ENCODE peak calls at places on chromosomes 6 and 20, in nine cellular contexts. I, C, S, Z, O, R, E, A and U are unnamed samples.

GRCh38 chr6:86966271-86966670 is 28.9 kb downstream of the HTR1E start:
- DNase-seq in I (no peak), Z (no peak), O (no peak), S (no peak), E (no peak), A (no peak), R (no peak), C (no peak), U (no peak)

GRCh38 chr6:44172759-44173500 is 14.3 kb downstream of the CAPN11 start:
- DNase-seq in A (peak; percentile 64), R (peak; percentile 81), E (peak; percentile 87), Z (peak; percentile 86), O (peak; percentile 77), I (peak; percentile 85), C (peak; percentile 62), S (no peak), U (peak; percentile 75)

GRCh38 chr6:41280658-41281057 is 5.8 kb downstream of the TREM1 start:
- DNase-seq in R (no peak), S (no peak), I (no peak), C (no peak), O (no peak), E (peak; percentile 42), Z (no peak), A (no peak), U (no peak)

GRCh38 chr20:61694666-61695065 is 371.0 kb downstream of the TAF4 start:
- DNase-seq in Z (no peak), C (no peak), S (no peak), R (no peak), O (no peak), A (no peak), I (no peak), E (no peak), U (no peak)

GRCh38 chr6:113586966-113587699 is 270.0 kb upstream of the MARCKS start:
- DNase-seq in O (no peak), I (no peak), Z (no peak), A (no peak), E (no peak), S (no peak), R (no peak), C (no peak), U (no peak)

GRCh38 chr20:8250539-8251200 is 118.6 kb downstream of the PLCB1 start:
- DNase-seq in A (no peak), C (peak; percentile 51), E (no peak), I (no peak), R (no peak), Z (no peak), S (no peak), O (no peak), U (no peak)

GRCh38 chr20:49278817-49279676 is 1.2 kb upstream of the ZNFX1 start:
- DNase-seq in E (peak; percentile 56), I (peak; percentile 39), Z (peak; percentile 31), C (peak; percentile 54), S (no peak), A (peak; percentile 27), R (no peak), O (no peak), U (peak; percentile 36)

GRCh38 chr20:36308986-36309385 is 2.8 kb downstream of the DLGAP4 start:
- DNase-seq in Z (no peak), O (no peak), E (no peak), I (no peak), S (no peak), C (no peak), A (no peak), R (no peak), U (no peak)

GRCh38 chr6:169884158-169884557 is 132.7 kb downstream of the ERMARD start:
- DNase-seq in E (no peak), S (no peak), O (no peak), R (no peak), A (no peak), Z (no peak), C (no peak), I (no peak), U (no peak)
- TF ChIP-seq CTCF in E (no peak), S (no peak), O (no peak), R (no peak), A (no peak), Z (no peak), C (no peak), I (no peak), U (no peak)

DNA sequence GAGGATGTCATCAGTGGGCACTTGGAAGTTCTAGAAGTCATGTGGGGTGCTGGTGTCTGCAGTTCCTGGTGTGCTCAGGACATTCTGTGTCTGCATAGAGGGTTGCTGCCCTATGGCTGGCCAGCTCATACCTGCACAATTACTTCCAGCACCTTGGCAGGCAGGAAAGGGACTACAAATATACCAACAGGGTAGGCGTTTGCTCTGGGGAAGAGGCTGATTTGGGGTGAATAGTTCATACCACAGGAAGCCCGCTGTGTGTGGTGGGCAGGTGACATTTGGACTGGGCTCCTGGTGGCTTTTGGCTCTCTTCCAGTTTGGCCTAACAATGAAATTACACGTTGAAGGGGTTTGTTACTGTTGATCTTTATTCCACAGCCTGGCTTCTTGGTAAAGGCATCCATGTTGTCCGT is 88.2 kb downstream of the RSPH3 start:
- DNase-seq in I (no peak), O (peak; percentile 43), C (no peak), E (no peak), A (no peak), Z (no peak), R (no peak), S (no peak), U (no peak)
- H3K4me3 ChIP-seq in I (no peak overlapping the region), O (no peak overlapping the region), C (no peak overlapping the region), E (no peak overlapping the region), A (no peak overlapping the region), Z (no peak overlapping the region), R (no peak overlapping the region), S (no peak overlapping the region), U (no peak overlapping the region)

GRCh38 chr20:23087587-23088275 is 1.6 kb upstream of the CD93 start:
- DNase-seq in E (peak; percentile 66), A (no peak), O (no peak), R (no peak), S (no peak), C (no peak), Z (no peak), I (no peak), U (no peak)
- TF ChIP-seq CTCF in E (no peak), A (no peak), O (no peak), R (no peak), S (no peak), C (no peak), Z (no peak), I (no peak), U (no peak)

GRCh38 chr6:157305676-157306653 is 17.4 kb downstream of the TMEM242 start:
- DNase-seq in O (no peak), C (no peak), I (no peak), R (no peak), E (no peak), S (no peak), A (no peak), Z (no peak), U (no peak)
- H3K4me3 ChIP-seq in O (no peak overlapping the region), C (no peak overlapping the region), I (no peak overlapping the region), R (no peak overlapping the region), E (no peak overlapping the region), S (no peak overlapping the region), A (no peak overlapping the region), Z (no peak overlapping the region), U (no peak overlapping the region)

GRCh38 chr6:30259140-30260035 is 46.2 kb upstream of the TRIM26 start:
- DNase-seq in S (no peak), O (peak; percentile 84), I (peak; percentile 76), A (peak; percentile 50), Z (peak; percentile 55), R (peak; percentile 68), C (peak; percentile 61), E (no peak), U (peak; percentile 72)
- TF ChIP-seq CTCF in S (peak; percentile 52), O (peak; percentile 27), I (peak; percentile 48), A (peak; percentile 33), Z (no peak), R (no peak), C (peak; percentile 29), E (no peak), U (peak; percentile 41)

DNA sequence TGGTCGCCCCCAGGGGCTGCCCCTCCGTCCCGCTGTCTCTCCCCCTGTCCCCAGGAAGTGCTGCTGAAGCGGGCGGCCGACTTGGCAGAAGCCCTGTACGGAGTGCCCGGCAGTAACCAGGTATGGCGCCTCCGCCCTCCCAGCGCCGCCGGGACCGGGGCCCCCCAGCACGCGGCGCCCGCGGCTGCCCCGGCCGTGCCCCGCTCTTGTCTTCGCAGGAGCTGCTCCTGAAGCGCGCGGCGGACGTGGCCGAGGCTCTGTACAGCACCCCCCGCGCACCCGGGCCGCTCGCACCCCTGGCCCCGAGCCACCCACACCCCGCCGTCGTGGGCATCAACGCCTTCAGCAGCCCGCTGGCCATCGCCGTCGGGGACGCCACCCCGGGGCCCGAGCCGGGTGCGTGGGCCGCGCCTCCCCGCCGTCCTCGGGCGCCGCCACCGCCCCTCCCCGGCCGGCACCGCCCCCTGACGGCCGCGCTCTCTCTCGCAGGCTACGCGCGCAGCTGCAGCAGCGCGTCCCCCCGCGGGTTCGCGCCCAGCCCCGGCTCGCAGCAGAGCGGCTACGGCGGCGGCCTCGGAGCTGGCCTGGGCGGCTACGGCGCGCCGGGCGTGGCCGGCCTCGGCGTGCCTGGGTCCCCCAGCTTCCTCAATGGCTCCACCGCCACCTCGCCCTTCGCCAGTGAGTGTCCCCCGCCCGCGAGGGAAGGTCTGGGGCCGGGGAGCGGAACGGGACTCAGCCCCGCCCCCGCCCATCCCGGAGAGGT is 48.4 kb downstream of the CPXM1 start:
- DNase-seq in C (peak; percentile 42), E (peak; percentile 53), Z (no peak), I (no peak), S (no peak), R (peak; percentile 52), A (peak; percentile 20), O (no peak), U (no peak)
- H3K4me3 ChIP-seq in C (peak overlapping the region; percentile 68), E (no peak overlapping the region), Z (no peak overlapping the region), I (peak overlapping the region; percentile 42), S (peak overlapping the region; percentile 54), R (peak overlapping the region; percentile 40), A (peak overlapping the region; percentile 74), O (peak overlapping the region; percentile 14), U (peak overlapping the region; percentile 35)

DNA sequence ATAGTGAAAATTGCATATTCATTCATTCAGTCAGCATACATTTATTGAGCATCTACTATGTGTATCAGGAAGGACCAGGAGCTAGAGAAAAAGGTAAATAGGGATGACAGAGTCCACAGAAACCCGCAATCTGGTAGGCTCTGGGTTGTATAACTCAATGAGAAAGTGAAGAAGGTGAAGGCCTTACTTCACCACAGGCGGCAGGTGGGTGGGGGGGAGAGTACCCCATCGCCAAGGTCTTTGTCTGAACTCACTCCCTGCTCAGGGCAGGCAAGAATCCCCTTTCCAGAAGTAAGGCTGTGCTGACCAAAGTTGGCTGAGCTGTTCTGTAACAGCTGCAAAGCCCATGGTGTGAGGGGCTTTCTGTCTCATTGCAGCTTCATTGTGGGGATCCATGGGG is 81.3 kb downstream of the CDH26 start:
- DNase-seq in E (no peak), R (no peak), A (no peak), C (no peak), I (no peak), O (no peak), S (no peak), Z (no peak), U (no peak)
- TF ChIP-seq CTCF in E (no peak), R (no peak), A (no peak), C (no peak), I (no peak), O (no peak), S (no peak), Z (no peak), U (no peak)